ENCODE peak calls at places on chromosomes 6 and 20, in six cellular contexts. W is upper lobe of right lung, B is coronary artery, D is fibroblast of the aortic adventitia, P is transverse colon, Z is fibroblast of mammary gland. C is an unnamed sample.

GRCh38 chr20:25000268-25000801 is 7.8 kb upstream of the APMAP start:
- DNase-seq in D (peak; percentile 92), B (no peak), Z (peak; percentile 94), W (peak; percentile 87), P (peak; percentile 38), C (peak; percentile 75)

GRCh38 chr6:137402143-137402542 is 92.1 kb downstream of the OLIG3 start:
- DNase-seq in D (no peak), P (no peak), W (no peak), Z (no peak), B (no peak), C (no peak)

GRCh38 chr6:74939309-74939708 is 266.5 kb downstream of the COL12A1 start:
- DNase-seq in W (no peak), D (no peak), Z (peak; percentile 49), P (no peak), B (no peak), C (peak; percentile 43)

GRCh38 chr6:136989591-136990578 is 54.9 kb downstream of the IL20RA start:
- DNase-seq in D (no peak), B (no peak), Z (no peak), P (peak; percentile 23), W (no peak), C (no peak)

GRCh38 chr6:42307141-42307470 is 89.4 kb upstream of the MRPS10 start:
- DNase-seq in P (no peak), W (no peak), D (no peak), Z (no peak), B (no peak), C (no peak)

GRCh38 chr20:3711418-3712043 is 869 bp downstream of the SIGLEC1 start:
- DNase-seq in B (peak; percentile 68), P (no peak), W (peak; percentile 52), D (no peak), Z (no peak), C (no peak)

GRCh38 chr20:11703119-11703518 is 214.6 kb upstream of the BTBD3 start:
- DNase-seq in W (no peak), Z (no peak), P (no peak), B (no peak), D (no peak), C (no peak)

GRCh38 chr6:83867527-83868161 is 8.2 kb downstream of the CYB5R4 start:
- DNase-seq in Z (peak; percentile 95), B (no peak), D (peak; percentile 94), W (peak; percentile 72), P (peak; percentile 36), C (peak; percentile 98)

GRCh38 chr6:19368511-19368910 is 468.7 kb upstream of the ID4 start:
- DNase-seq in B (no peak), W (no peak), P (no peak), D (peak; percentile 60), Z (peak; percentile 77), C (peak; percentile 70)

GRCh38 chr6:33375143-33375649 is 16.4 kb upstream of the KIFC1 start:
- DNase-seq in B (peak; percentile 79), W (peak; percentile 69), Z (peak; percentile 93), P (peak; percentile 72), D (peak; percentile 98), C (peak; percentile 97)

GRCh38 chr6:16730720-16731502 is 30.3 kb downstream of the ATXN1 start:
- DNase-seq in Z (no peak), P (no peak), B (no peak), W (no peak), D (no peak), C (no peak)

GRCh38 chr6:7166410-7167293 is 58.9 kb downstream of the RREB1 start:
- DNase-seq in P (peak; percentile 54), W (no peak), B (no peak), D (peak; percentile 40), Z (peak; percentile 75), C (peak; percentile 48)

GRCh38 chr6:136751478-136751956 is 40.8 kb downstream of the MAP3K5 start:
- DNase-seq in P (peak; percentile 31), B (no peak), Z (peak; percentile 52), W (no peak), D (peak; percentile 54), C (no peak)

GRCh38 chr6:142353690-142354089 is 51.9 kb downstream of the ADGRG6 start:
- DNase-seq in P (no peak), Z (no peak), W (no peak), B (no peak), D (no peak), C (no peak)

GRCh38 chr6:111699123-111699522 is 93.4 kb upstream of the TRAF3IP2 start:
- DNase-seq in Z (no peak), D (no peak), W (no peak), P (no peak), B (no peak), C (no peak)

GRCh38 chr20:52268184-52268583 is 76.6 kb upstream of the ZFP64 start:
- DNase-seq in W (no peak), P (no peak), Z (peak; percentile 26), B (no peak), D (no peak), C (peak; percentile 40)

GRCh38 chr6:1622220-1622841 is 12.6 kb downstream of the FOXC1 start:
- DNase-seq in Z (no peak), W (no peak), B (peak; percentile 74), D (peak; percentile 84), P (no peak), C (no peak)

GRCh38 chr20:36270744-36271638 is 34.7 kb downstream of the AAR2 start:
- DNase-seq in Z (no peak), B (no peak), D (no peak), P (no peak), W (no peak), C (no peak)

DNA sequence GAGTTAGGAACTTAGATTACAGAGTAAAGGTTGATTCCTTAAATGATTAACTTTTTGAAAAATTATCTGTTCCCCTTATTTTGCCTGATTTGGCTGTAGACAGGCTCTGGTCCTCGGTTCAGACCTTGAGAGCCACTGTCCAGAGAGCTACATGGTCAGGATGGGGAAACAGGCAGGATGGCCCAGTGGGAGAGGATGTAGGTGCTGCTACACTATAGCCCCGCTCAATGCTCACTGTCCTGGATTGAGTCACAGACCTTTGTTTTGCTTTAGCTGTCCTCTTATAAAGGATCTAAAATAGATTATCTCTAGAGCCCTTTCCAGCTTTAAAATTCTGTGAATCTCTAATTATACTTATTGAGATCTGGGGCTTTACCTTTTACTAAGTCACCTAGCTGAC is 1.3 kb upstream of the FBXO30 start:
- DNase-seq in B (no peak), Z (peak; percentile 35), W (no peak), D (no peak), P (no peak), C (no peak)
- H3K4me3 ChIP-seq in B (peak overlapping the region; percentile 78), Z (peak overlapping the region; percentile 71), W (peak overlapping the region; percentile 76), D (peak overlapping the region; percentile 81), P (peak overlapping the region; percentile 67), C (peak overlapping the region; percentile 82)

DNA sequence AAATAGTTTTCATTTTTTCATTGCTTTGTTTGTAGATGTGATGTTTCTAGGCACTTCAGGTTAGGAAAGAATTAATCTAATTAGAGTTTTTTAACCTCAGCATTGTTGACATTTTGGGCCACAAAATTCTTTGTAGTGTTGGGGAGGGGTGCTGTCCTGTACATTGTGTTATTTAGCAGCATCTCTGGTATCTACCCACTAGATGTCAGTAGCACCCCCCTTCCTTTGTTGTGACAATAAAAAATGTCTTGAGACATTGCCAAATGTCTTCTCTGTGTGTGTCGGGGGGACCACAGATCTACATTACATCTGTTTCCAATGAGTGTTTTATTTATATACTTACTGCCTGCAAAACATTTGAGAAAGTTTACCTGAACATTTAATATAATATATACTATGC is 45.6 kb downstream of the EYA4 start:
- DNase-seq in B (no peak), W (no peak), P (no peak), Z (peak; percentile 28), D (peak; percentile 12), C (peak; percentile 67)
- TF ChIP-seq CTCF in B (no peak), W (peak; percentile 13), P (no peak), Z (peak; percentile 57), D (peak; percentile 41), C (peak; percentile 75)

GRCh38 chr6:118986312-118986711 is 51.4 kb upstream of the MCM9 start:
- DNase-seq in W (no peak), Z (no peak), P (no peak), D (no peak), B (no peak), C (no peak)

GRCh38 chr6:118996289-118996820 is 61.4 kb upstream of the MCM9 start:
- DNase-seq in W (no peak), B (no peak), D (no peak), Z (no peak), P (no peak), C (no peak)

GRCh38 chr6:118993358-118993757 is 58.4 kb upstream of the MCM9 start:
- DNase-seq in Z (no peak), W (no peak), P (no peak), D (no peak), B (no peak), C (no peak)

GRCh38 chr6:118993803-118994231 is 58.9 kb upstream of the MCM9 start:
- DNase-seq in P (no peak), Z (no peak), B (no peak), D (no peak), W (no peak), C (no peak)

GRCh38 chr6:118992186-118992795 is 57.3 kb upstream of the MCM9 start:
- DNase-seq in W (no peak), P (no peak), Z (no peak), B (no peak), D (no peak), C (no peak)
- H3K4me3 ChIP-seq in W (no peak overlapping the region), P (no peak overlapping the region), Z (no peak overlapping the region), B (no peak overlapping the region), D (no peak overlapping the region), C (no peak overlapping the region)

GRCh38 chr6:71482742-71483141 is 194.1 kb downstream of the OGFRL1 start:
- DNase-seq in Z (peak; percentile 51), D (peak; percentile 47), W (no peak), B (no peak), P (no peak), C (peak; percentile 66)
- TF ChIP-seq CTCF in Z (peak; percentile 37), D (peak; percentile 28), W (peak; percentile 16), B (no peak), P (no peak), C (peak; percentile 50)

DNA sequence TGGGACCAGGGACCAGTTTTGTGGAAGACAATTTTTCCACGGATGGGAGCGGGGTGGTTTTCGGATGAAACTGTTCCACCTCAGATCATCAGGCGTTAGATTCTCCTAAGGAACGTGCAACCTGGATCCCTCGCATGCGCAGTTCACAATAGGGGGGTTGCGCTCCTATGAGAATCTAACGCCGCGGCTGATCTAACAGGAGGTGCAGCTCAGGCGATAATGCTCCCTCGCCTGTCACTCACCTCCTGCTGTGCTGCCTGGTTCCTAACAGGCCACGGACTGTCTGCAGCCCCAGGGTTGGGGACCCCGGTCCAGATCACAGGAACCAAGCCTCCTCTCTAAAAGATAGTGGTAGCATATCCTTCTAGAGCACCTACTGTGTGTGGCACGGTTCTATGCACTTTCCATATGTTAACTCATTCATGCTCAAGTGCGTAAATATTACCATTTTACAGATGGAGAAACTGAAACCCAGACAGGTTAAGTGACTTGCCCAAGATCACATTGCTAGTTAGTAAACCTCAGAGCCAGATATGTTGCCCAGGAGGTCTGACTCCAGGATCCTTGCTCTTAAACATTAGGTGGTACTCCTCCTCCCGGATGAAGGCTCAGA is 25.3 kb downstream of the SPDEF start:
- DNase-seq in W (no peak), P (no peak), Z (no peak), D (no peak), B (no peak), C (no peak)
- H3K4me3 ChIP-seq in W (no peak overlapping the region), P (no peak overlapping the region), Z (no peak overlapping the region), D (no peak overlapping the region), B (no peak overlapping the region), C (no peak overlapping the region)